ENCODE peak calls at places on chromosomes 5 and 9, in seven cellular contexts. L is astrocyte of the spinal cord, O is bronchial epithelial cell, N is GM06990, V is AG10803, U is OCI-LY7, J is IMR-90. F is an unnamed sample.

GRCh38 chr5:74028976-74029375 is 403.0 kb downstream of the ARHGEF28 start:
- DNase-seq in N (no peak), L (no peak), O (no peak), U (no peak), V (no peak), J (no peak), F (no peak)

GRCh38 chr9:69122086-69122390 is 52.0 kb upstream of the TJP2 start:
- DNase-seq in L (peak), U (no peak), J (peak), V (peak), N (peak), O (peak), F (peak)

GRCh38 chr5:6282360-6282759 is 96.0 kb downstream of the MED10 start:
- DNase-seq in O (no peak), N (no peak), V (no peak), L (no peak), U (no peak), J (no peak), F (no peak)

GRCh38 chr5:39461007-39461682 is 36.4 kb upstream of the DAB2 start:
- DNase-seq in V (no peak), U (peak), N (no peak), O (no peak), L (no peak), J (no peak), F (no peak)

GRCh38 chr9:5872496-5872895 is 18.2 kb upstream of the MLANA start:
- DNase-seq in J (no peak), O (no peak), V (peak), N (no peak), U (no peak), L (no peak), F (no peak)

GRCh38 chr5:139952464-139953070 is 90.5 kb downstream of the NRG2 start:
- DNase-seq in O (no peak), U (no peak), J (no peak), N (no peak), V (no peak), L (no peak), F (peak)

GRCh38 chr5:95081500-95082355 is 203.2 kb downstream of the MCTP1 start:
- DNase-seq in O (peak), J (peak), L (peak), V (peak), U (no peak), N (peak), F (peak)

GRCh38 chr9:137194388-137194787 is 5.9 kb downstream of the SSNA1 start:
- DNase-seq in O (no peak), L (no peak), J (no peak), N (no peak), V (no peak), U (no peak), F (no peak)

GRCh38 chr5:26700759-26701384 is 337.5 kb downstream of the CDH9 start:
- DNase-seq in L (peak), V (no peak), O (peak), N (no peak), U (peak), J (no peak), F (peak)

GRCh38 chr5:143372187-143372829 is 31.2 kb downstream of the NR3C1 start:
- DNase-seq in U (no peak), J (peak), L (no peak), N (no peak), V (peak), O (peak), F (no peak)

GRCh38 chr5:143543358-143544255 is 140.1 kb upstream of the NR3C1 start:
- DNase-seq in V (peak), L (peak), N (no peak), U (no peak), J (peak), O (peak), F (no peak)

GRCh38 chr5:136174021-136174659 is 18.8 kb downstream of the SMIM32 start:
- DNase-seq in N (peak), L (peak), J (peak), U (peak), O (peak), V (peak), F (peak)
- TF ChIP-seq CTCF in N (peak), L (peak), J (peak), U (peak), O (peak), V (peak), F (peak)

GRCh38 chr5:1208221-1208742 is 6.9 kb downstream of the SLC6A19 start:
- DNase-seq in V (no peak), L (no peak), O (no peak), U (no peak), J (no peak), N (no peak), F (no peak)

GRCh38 chr5:1209896-1210776 is 8.7 kb downstream of the SLC6A19 start:
- DNase-seq in N (no peak), L (no peak), J (no peak), U (no peak), O (no peak), V (no peak), F (no peak)

GRCh38 chr5:1209552-1209852 is 8.1 kb downstream of the SLC6A19 start:
- DNase-seq in V (no peak), N (no peak), J (no peak), O (no peak), U (no peak), L (no peak), F (no peak)

GRCh38 chr5:1207555-1207954 is 6.2 kb downstream of the SLC6A19 start:
- DNase-seq in O (no peak), U (no peak), N (no peak), L (no peak), J (no peak), V (no peak), F (no peak)

DNA sequence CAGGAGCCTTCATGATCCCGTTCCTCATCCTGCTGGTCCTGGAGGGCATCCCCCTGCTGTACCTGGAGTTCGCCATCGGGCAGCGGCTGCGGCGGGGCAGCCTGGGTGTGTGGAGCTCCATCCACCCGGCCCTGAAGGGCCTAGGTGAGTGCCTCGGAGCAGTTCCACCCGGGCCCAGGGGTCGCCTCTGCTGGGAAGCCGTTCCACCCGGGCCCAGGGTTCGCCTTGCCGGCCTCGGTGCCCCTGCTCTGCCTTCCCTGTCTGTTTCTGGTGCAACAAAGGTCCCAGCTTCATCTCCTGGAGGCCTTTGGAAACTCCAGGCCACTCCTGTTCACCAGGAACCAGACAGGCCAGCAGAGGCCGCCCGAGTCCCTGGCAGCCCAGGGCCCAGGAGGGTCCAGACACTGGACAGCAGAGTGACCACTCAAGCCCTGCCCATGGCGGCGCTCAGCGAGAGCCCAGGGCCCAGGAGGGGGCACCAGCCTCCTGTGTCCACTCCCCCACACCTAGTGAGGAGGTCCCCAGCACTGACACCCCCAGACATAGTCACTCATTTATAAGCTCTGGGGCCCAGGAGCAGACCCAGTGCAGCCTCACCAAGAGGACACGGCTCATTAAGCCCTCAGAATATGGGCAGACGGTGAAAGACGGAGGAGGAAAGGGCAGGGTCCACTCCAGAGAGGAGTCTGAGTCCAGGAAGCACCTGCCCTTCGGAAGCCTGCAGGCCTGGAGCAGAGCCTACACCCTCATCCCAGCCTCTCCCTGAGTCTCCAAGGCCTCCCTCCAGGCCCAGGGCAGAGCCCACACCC is 7.6 kb downstream of the SLC6A19 start:
- DNase-seq in L (no peak), V (peak), J (no peak), U (no peak), N (no peak), O (no peak), F (no peak)
- TF ChIP-seq CTCF in L (peak), V (peak), J (peak), U (peak), N (peak), O (peak), F (peak)

DNA sequence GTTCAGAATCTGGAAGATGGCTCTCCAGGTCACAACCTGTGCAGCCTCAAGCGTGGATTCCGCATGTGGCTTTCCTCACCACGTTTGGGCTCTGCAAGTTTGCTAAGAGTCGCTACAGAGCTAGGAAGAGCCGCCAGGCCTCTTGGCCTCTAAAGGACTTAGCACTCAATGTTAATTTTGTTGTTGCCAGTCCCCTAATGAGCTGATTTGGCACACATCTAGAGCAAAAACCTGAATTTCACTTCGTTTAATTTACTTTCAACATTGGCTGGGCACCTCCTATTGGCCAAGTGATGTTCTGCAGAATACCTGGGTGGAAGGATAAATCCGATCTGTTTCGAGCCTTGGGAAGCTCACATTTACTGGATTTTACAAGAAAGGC is 65.8 kb upstream of the UNC5A start:
- DNase-seq in O (no peak), V (no peak), U (no peak), L (no peak), J (no peak), N (no peak), F (peak)
- TF ChIP-seq CTCF in O (peak), V (peak), U (peak), L (peak), J (peak), N (peak), F (peak)

DNA sequence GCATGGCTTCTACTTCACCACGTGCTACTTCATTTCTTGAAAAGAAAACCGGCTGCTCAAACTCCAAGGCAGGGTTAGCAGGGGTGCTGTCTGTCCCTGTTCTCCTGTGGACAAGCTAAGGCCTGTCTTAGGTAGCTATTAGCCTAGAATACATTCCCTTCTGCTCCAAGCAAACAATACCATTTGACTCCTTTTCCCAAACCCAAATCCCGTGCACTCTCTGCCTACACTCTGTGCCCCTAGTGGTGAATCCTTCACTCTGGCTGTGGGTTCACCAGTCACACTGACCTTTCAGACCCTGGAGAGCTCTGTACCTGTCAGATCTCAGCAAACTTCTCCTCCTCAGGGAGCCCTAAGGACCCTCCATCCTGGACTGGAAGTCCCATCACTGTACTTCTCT is 211.6 kb downstream of the SLIT3 start:
- DNase-seq in U (no peak), N (no peak), L (no peak), O (peak), J (no peak), V (no peak), F (no peak)
- TF ChIP-seq CTCF in U (peak), N (no peak), L (no peak), O (peak), J (no peak), V (no peak), F (no peak)

GRCh38 chr9:75086443-75087278 is 1.3 kb downstream of the NMRK1 start:
- DNase-seq in L (no peak), V (no peak), J (no peak), O (peak), N (no peak), U (no peak), F (no peak)

GRCh38 chr9:75088646-75089368 is 493 bp downstream of the OSTF1 start:
- DNase-seq in J (peak), L (peak), V (peak), O (peak), U (peak), N (peak), F (peak)

GRCh38 chr9:75087824-75088645 is at the start of the genes NMRK1 and OSTF1:
- DNase-seq in J (peak), O (peak), N (peak), L (peak), U (peak), V (peak), F (peak)

GRCh38 chr9:75085640-75086039 is 2.3 kb downstream of the NMRK1 start:
- DNase-seq in O (peak), U (no peak), V (no peak), J (no peak), L (no peak), N (no peak), F (no peak)

GRCh38 chr9:75087279-75087823 is 604 bp downstream of the NMRK1 start:
- DNase-seq in J (peak), V (peak), U (peak), O (peak), N (peak), L (peak), F (peak)
- TF ChIP-seq CTCF in J (no peak), V (peak), U (peak), O (peak), N (no peak), L (no peak), F (peak)

DNA sequence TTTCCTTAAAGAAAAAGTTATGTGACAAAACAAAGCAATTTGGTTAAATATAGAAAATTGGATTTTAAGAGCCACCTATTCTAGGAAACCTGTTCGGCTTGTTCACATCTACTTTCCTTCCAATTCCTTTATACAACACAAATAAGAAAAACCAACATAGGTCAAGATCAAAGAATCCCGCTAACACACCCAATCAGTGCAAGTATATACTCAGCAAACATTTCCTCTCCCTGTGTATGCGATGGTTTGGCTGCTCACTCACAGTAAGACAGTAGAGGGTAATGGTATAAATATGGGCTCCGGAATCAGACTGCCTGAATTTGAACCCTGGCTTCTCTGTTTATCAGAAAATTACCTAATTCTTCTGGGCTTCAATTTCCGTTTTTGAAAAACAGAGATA is 757.5 kb upstream of the ZNF608 start:
- DNase-seq in V (no peak), L (no peak), J (no peak), O (no peak), N (no peak), U (no peak), F (no peak)
- TF ChIP-seq CTCF in V (no peak), L (no peak), J (no peak), O (no peak), N (no peak), U (no peak), F (no peak)